ENCODE peak calls at places on chromosome 10, in eight cellular contexts. Y is progenitor cell of endocrine pancreas; J is MCF 10A; T is cardiac muscle cell; F is occipital lobe; Q is NCI-H510A; E is KG1; B is activated CD4-positive, alpha-beta T cell treated with anti-CD3 and anti-CD28 coated beads for 24 hours. H is an unnamed sample.

GRCh38 chr10:97200616-97201015 is 14.9 kb upstream of the SLIT1 start:
- DNase-seq in T (no peak), Q (no peak), J (no peak), B (no peak), E (no peak), Y (no peak), F (no peak), H (no peak)

GRCh38 chr10:104922810-104923209 is 281.7 kb downstream of the SORCS3 start:
- DNase-seq in E (no peak), J (no peak), T (no peak), Y (no peak), F (no peak), Q (no peak), B (no peak), H (no peak)

GRCh38 chr10:128563904-128564303 is 437.7 kb upstream of the MKI67 start:
- DNase-seq in F (no peak), Q (no peak), J (no peak), E (no peak), B (no peak), T (no peak), Y (no peak), H (no peak)

GRCh38 chr10:27252267-27253000 is 11.8 kb upstream of the ACBD5 start:
- DNase-seq in E (no peak), B (peak), T (no peak), F (no peak), J (no peak), Q (peak), Y (peak), H (no peak)

GRCh38 chr10:614772-615582 is 74.5 kb downstream of the DIP2C start:
- DNase-seq in J (no peak), Y (no peak), F (peak), E (no peak), B (no peak), Q (no peak), T (no peak), H (peak)

GRCh38 chr10:100655760-100656421 is 89.5 kb upstream of the PAX2 start:
- DNase-seq in J (no peak), Q (no peak), T (no peak), F (no peak), E (no peak), Y (no peak), B (no peak), H (no peak)

GRCh38 chr10:63716174-63716573 is 195.0 kb downstream of the REEP3 start:
- DNase-seq in E (no peak), J (no peak), F (no peak), Y (no peak), Q (no peak), B (no peak), T (no peak), H (no peak)

GRCh38 chr10:100888957-100889356 is 23.8 kb upstream of the SLF2 start:
- DNase-seq in T (no peak), E (no peak), B (no peak), J (no peak), Y (no peak), Q (no peak), F (no peak), H (no peak)

GRCh38 chr10:103111031-103111917 is 81.8 kb downstream of the NT5C2 start:
- DNase-seq in J (peak), Q (no peak), B (no peak), F (no peak), T (peak), Y (no peak), E (no peak), H (no peak)

GRCh38 chr10:5876181-5876768 is 13.4 kb downstream of the ANKRD16 start:
- DNase-seq in J (no peak), B (no peak), Q (no peak), E (no peak), Y (no peak), T (no peak), F (no peak), H (no peak)

GRCh38 chr10:126199221-126199998 is 188.9 kb downstream of the ADAM12 start:
- DNase-seq in Q (no peak), E (no peak), J (peak), Y (no peak), F (no peak), B (no peak), T (no peak), H (no peak)

GRCh38 chr10:77186936-77187335 is 450.7 kb downstream of the KCNMA1 start:
- DNase-seq in Y (no peak), Q (no peak), T (no peak), E (no peak), J (no peak), F (no peak), B (no peak), H (no peak)

GRCh38 chr10:34157501-34157900 is 657.6 kb downstream of the PARD3 start:
- DNase-seq in F (no peak), T (no peak), B (no peak), J (peak), Y (no peak), E (no peak), Q (no peak), H (no peak)

GRCh38 chr10:11403116-11403515 is 208.3 kb downstream of the USP6NL start:
- DNase-seq in Q (no peak), Y (no peak), B (peak), J (no peak), F (no peak), T (no peak), E (peak), H (no peak)

GRCh38 chr10:29590598-29591415 is 44.0 kb downstream of the SVIL start:
- DNase-seq in T (peak), Q (no peak), E (peak), F (no peak), Y (no peak), B (no peak), J (peak), H (no peak)

GRCh38 chr10:103571656-103571975 is 78.1 kb downstream of the NEURL1 start:
- DNase-seq in Q (no peak), E (no peak), J (no peak), F (no peak), T (no peak), Y (no peak), B (no peak), H (no peak)

GRCh38 chr10:34297551-34298370 is 517.3 kb downstream of the PARD3 start:
- DNase-seq in B (no peak), E (no peak), Q (peak), Y (no peak), J (no peak), F (no peak), T (no peak), H (no peak)

GRCh38 chr10:48567346-48567745 is 37.5 kb downstream of the ARHGAP22 start:
- DNase-seq in Y (no peak), E (no peak), F (no peak), T (no peak), B (no peak), Q (no peak), J (no peak), H (no peak)

GRCh38 chr10:104293021-104293420 is 24.0 kb downstream of the GSTO2 start:
- DNase-seq in F (no peak), J (no peak), E (no peak), Y (no peak), B (no peak), T (no peak), Q (no peak), H (no peak)